ENCODE peak calls at places on chromosomes 11 and 22, in five cellular contexts. Y, N, U, W and H are unnamed samples.

GRCh38 chr11:129319751-129320150 is 55.9 kb upstream of the BARX2 start:
- DNase-seq in W (no peak), U (no peak), Y (no peak), N (no peak), H (no peak)

GRCh38 chr11:83558281-83558680 is 272.1 kb upstream of the CCDC90B start:
- DNase-seq in U (no peak), W (no peak), Y (no peak), N (no peak), H (no peak)

GRCh38 chr11:36146437-36146836 is 142.8 kb downstream of the COMMD9 start:
- DNase-seq in Y (no peak), W (no peak), U (no peak), N (no peak), H (no peak)

GRCh38 chr11:18013790-18014507 is 1.1 kb upstream of the SERGEF start:
- DNase-seq in U (no peak), N (peak; percentile 35), Y (peak; percentile 12), W (no peak), H (no peak)

GRCh38 chr11:115078461-115079438 is 400.4 kb downstream of the NXPE2 start:
- DNase-seq in N (no peak), Y (no peak), W (peak; percentile 62), U (no peak), H (no peak)

GRCh38 chr11:134530826-134531225 is 118.8 kb upstream of the B3GAT1 start:
- DNase-seq in U (no peak), Y (no peak), N (no peak), W (peak; percentile 43), H (no peak)

GRCh38 chr22:42962295-42963230 is 52.4 kb downstream of the PACSIN2 start:
- DNase-seq in W (no peak), Y (no peak), U (peak; percentile 40), N (no peak), H (no peak)

GRCh38 chr11:59173080-59173963 is 1.4 kb downstream of the DTX4 start:
- DNase-seq in U (peak; percentile 35), Y (no peak), W (peak; percentile 70), N (peak; percentile 67), H (no peak)

GRCh38 chr11:8127442-8127841 is 41.4 kb downstream of the RIC3 start:
- DNase-seq in W (no peak), N (no peak), Y (no peak), U (no peak), H (no peak)

GRCh38 chr11:69320756-69321741 is 27.1 kb downstream of the MYEOV start:
- DNase-seq in N (no peak), W (no peak), Y (no peak), U (no peak), H (peak; percentile 47)

GRCh38 chr11:133984828-133985227 is 28.1 kb upstream of the IGSF9B start:
- DNase-seq in U (no peak), N (no peak), Y (no peak), W (no peak), H (no peak)

GRCh38 chr11:122229611-122230386 is 113.8 kb upstream of the BLID start:
- DNase-seq in U (no peak), W (peak; percentile 82), Y (no peak), N (no peak), H (no peak)
- H3K4me3 ChIP-seq in U (no peak overlapping the region), W (peak overlapping the region; percentile 9), Y (no peak overlapping the region), N (no peak overlapping the region), H (no peak overlapping the region)

DNA sequence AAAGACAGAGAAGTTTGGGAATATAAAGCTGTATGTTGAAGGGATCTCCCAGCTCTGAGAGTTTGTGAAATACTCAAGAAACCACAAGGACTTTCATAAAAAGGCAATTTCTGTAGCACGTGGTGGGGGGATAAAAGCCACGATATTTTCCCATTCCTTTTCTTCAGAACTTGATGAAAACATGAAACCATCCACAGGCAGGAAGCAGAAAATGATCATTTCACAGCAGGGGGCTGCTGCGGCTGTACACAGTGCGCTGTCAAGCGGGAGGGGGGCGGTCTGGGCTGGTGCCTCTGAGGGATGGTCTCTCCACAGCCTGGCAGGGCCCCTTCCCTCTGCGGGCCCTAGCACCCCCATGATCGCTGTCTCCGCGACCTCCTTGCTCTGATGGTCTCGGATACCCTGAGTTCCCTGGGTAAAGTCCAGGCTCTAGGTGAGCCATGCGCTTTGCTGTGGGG is 423.2 kb downstream of the MN1 start:
- DNase-seq in N (no peak), W (no peak), Y (peak; percentile 86), U (no peak), H (no peak)
- TF ChIP-seq CTCF in N (no peak), W (no peak), Y (no peak), U (no peak), H (no peak)

DNA sequence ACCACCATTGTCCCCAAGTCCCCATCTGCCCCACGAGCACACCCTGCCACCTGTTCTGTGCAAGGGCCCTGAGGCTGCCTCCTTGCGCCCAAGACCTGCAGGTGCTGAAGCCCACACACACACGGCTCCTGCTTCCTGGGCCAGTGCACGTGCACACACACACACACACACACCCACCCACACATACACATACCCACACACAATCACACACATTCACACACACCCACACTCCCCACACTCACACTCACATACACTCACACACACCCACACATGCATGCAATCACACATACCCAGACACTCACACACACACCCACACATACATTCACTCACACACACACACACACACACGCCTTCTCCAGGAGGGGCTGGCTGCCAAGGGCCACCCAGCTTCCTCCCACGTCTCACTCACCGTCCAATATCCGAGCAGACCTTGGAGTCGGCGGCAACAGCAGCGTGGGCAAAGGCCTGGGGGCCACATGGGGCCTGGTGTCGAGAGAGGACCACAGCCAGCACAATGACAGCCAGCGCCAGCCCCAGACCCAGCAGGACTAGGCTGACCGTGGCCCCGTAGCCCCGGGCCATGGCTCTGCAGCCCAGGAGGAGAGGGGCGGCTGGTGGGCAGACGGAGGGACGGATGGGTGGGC is 616 bp downstream of the GGT5 start:
- DNase-seq in N (peak; percentile 73), Y (peak; percentile 81), W (no peak), U (no peak), H (peak; percentile 86)
- H3K4me3 ChIP-seq in N (peak overlapping the region; percentile 30), Y (peak overlapping the region; percentile 75), W (no peak overlapping the region), U (peak overlapping the region; percentile 32), H (peak overlapping the region; percentile 60)

DNA sequence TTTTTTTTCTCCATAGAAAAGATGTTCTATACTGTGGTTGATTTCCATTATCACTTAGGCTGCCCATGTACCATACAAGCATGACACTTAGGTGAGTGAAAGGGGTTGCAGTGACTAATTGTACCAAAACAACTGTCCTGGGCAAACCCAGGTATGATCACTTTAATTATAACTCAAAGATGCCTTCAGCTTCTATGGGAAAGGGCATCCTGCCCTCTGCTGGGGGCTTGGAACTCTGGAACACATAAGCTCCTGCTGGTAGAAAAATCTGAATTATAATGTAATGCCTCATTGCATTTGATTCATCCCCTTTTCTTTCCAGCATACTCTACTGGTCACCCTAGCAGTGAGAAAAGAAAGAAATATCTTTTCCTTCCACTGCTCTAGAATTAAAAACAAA is 206.3 kb downstream of the DDX10 start:
- DNase-seq in U (no peak), Y (peak; percentile 88), N (peak; percentile 49), W (no peak), H (peak; percentile 72)
- TF ChIP-seq CTCF in U (no peak), Y (peak; percentile 87), N (no peak), W (no peak), H (peak; percentile 80)

GRCh38 chr11:119317592-119318239 is 786 bp upstream of the MCAM start:
- DNase-seq in Y (no peak), N (no peak), U (no peak), W (no peak), H (no peak)

GRCh38 chr11:119318240-119319135 is 1.6 kb upstream of the MCAM start:
- DNase-seq in U (no peak), W (no peak), N (no peak), Y (peak; percentile 71), H (peak; percentile 54)

GRCh38 chr11:119320593-119321524 is 3.9 kb upstream of the MCAM start:
- DNase-seq in N (peak; percentile 74), W (no peak), Y (peak; percentile 72), U (peak; percentile 64), H (peak; percentile 25)

GRCh38 chr11:119319136-119319701 is 2.3 kb upstream of the MCAM start:
- DNase-seq in N (no peak), Y (no peak), U (no peak), W (no peak), H (no peak)

GRCh38 chr11:119319702-119320592 is 3.0 kb upstream of the MCAM start:
- DNase-seq in Y (no peak), N (peak; percentile 45), W (no peak), U (no peak), H (no peak)
- H3K4me3 ChIP-seq in Y (no peak overlapping the region), N (peak overlapping the region; percentile 32), W (peak overlapping the region; percentile 64), U (peak overlapping the region; percentile 50), H (no peak overlapping the region)

GRCh38 chr11:85182437-85183109 is 444.6 kb downstream of the DLG2 start:
- DNase-seq in W (no peak), Y (peak; percentile 65), N (no peak), U (no peak), H (peak; percentile 45)

DNA sequence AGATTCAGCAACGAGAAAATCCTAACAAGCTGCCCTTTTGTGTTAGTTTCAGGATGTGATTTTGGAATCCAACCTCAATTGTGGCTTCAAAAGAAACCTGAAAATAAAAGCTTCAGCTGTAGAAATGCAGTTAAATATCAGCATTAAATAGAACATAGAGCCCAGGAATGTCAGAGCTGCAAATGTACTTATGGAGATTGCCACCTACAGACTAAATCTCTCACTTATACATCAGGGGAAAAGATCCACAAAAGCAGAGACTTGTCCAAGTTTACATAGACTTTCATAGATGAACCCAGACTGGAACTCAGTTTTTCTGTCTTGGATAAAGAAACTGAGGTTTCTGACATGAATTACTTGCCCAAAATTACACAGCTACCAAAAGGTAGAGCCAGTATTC is 446.6 kb downstream of the DLG2 start:
- DNase-seq in N (no peak), W (no peak), U (no peak), Y (peak; percentile 17), H (no peak)
- TF ChIP-seq CTCF in N (no peak), W (no peak), U (no peak), Y (no peak), H (no peak)

DNA sequence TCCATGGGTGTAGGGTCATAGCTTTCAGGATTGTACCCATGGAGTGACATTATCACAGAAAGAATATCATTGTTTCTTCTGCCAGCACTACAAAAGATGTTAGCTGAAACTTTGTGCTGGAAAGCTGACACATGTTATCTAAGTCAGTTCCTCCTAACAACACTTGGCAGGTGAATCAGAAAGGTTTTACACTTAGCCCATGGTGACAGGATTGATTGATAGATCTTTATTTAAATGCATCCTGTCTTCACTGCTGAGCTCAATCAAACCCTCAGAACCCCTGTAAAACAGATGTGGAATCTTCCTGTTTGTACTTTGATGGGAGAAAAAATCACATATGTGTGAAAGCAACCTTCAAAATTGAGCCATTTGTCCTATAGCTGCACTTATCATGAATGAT is 811.5 kb upstream of the ANO3 start:
- DNase-seq in W (no peak), U (no peak), Y (no peak), N (no peak), H (no peak)
- H3K4me3 ChIP-seq in W (no peak overlapping the region), U (no peak overlapping the region), Y (no peak overlapping the region), N (no peak overlapping the region), H (no peak overlapping the region)

GRCh38 chr11:64343740-64344133 is 3.7 kb downstream of the CCDC88B start:
- DNase-seq in U (peak; percentile 44), W (no peak), N (no peak), Y (no peak), H (no peak)
- TF ChIP-seq CTCF in U (no peak), W (no peak), N (no peak), Y (peak; percentile 39), H (peak; percentile 31)